ENCODE peak calls at places on chromosomes 11 and 22, in seven cellular contexts. K is cardiac muscle cell, D is osteocyte, P is vagina, V is HepG2, E is LNCaP clone FGC, I is neural crest cell. F is an unnamed sample.

GRCh38 chr11:116690623-116691022 is 82.2 kb downstream of the BUD13 start:
- DNase-seq in I (no peak), K (no peak), E (no peak), D (peak), P (no peak), V (no peak), F (no peak)

GRCh38 chr11:65506770-65507485 is 8.1 kb downstream of the MALAT1 start:
- DNase-seq in D (no peak), I (peak), P (no peak), V (no peak), K (peak), E (peak), F (no peak)

GRCh38 chr11:3196161-3197043 is 22.2 kb downstream of the MRGPRG start:
- DNase-seq in I (no peak), K (no peak), P (no peak), D (no peak), V (no peak), E (no peak), F (peak)

GRCh38 chr11:33945481-33946268 is 53.8 kb upstream of the LMO2 start:
- DNase-seq in E (no peak), K (peak), I (no peak), V (no peak), P (no peak), D (no peak), F (no peak)

GRCh38 chr11:109155291-109155690 is 266.7 kb upstream of the C11orf87 start:
- DNase-seq in V (no peak), E (no peak), P (no peak), D (no peak), I (no peak), K (no peak), F (no peak)

GRCh38 chr11:120192831-120193625 is 17.8 kb upstream of the OAF start:
- DNase-seq in V (peak), I (no peak), D (no peak), E (no peak), K (no peak), P (no peak), F (no peak)

GRCh38 chr22:33519140-33519973 is 400.9 kb downstream of the LARGE1 start:
- DNase-seq in V (peak), D (no peak), K (peak), E (peak), I (peak), P (no peak), F (no peak)

GRCh38 chr22:50141891-50142363 is 28.6 kb upstream of the PANX2 start:
- DNase-seq in E (peak), D (no peak), I (peak), P (no peak), K (peak), V (no peak), F (no peak)

GRCh38 chr11:6249822-6250555 is 9.6 kb upstream of the CCKBR start:
- DNase-seq in K (no peak), E (peak), V (no peak), D (no peak), P (no peak), I (no peak), F (no peak)

GRCh38 chr11:86499723-86500129 is 125.0 kb downstream of the CCDC81 start:
- DNase-seq in E (peak), K (no peak), P (no peak), V (peak), I (no peak), D (no peak), F (no peak)

GRCh38 chr11:131910491-131911387 is 540.3 kb downstream of the NTM start:
- DNase-seq in E (no peak), P (no peak), V (no peak), I (peak), K (peak), D (no peak), F (no peak)

GRCh38 chr11:76348348-76348747 is 32.6 kb downstream of the THAP12 start:
- DNase-seq in K (no peak), V (no peak), E (no peak), I (no peak), P (no peak), D (no peak), F (no peak)

GRCh38 chr11:128195057-128195751 is 392.2 kb downstream of the ETS1 start:
- DNase-seq in E (no peak), I (no peak), D (no peak), V (no peak), K (no peak), P (no peak), F (no peak)

GRCh38 chr11:121576531-121576930 is 123.8 kb upstream of the SORL1-AS1 start:
- DNase-seq in K (no peak), V (no peak), D (peak), E (no peak), I (no peak), P (no peak), F (no peak)

GRCh38 chr22:28813772-28814518 is 13.6 kb upstream of the XBP1 start:
- DNase-seq in P (no peak), K (no peak), V (peak), I (no peak), E (peak), D (no peak), F (no peak)

GRCh38 chr22:23836692-23837495 is 1.9 kb downstream of the DERL3 start:
- DNase-seq in V (no peak), K (no peak), D (no peak), E (no peak), P (no peak), I (no peak), F (no peak)

GRCh38 chr11:126704144-126704543 is 296.4 kb downstream of the KIRREL3 start:
- DNase-seq in K (no peak), E (no peak), V (no peak), P (no peak), I (no peak), D (no peak), F (no peak)

GRCh38 chr11:66142370-66143263 is 72.5 kb downstream of the PACS1 start:
- DNase-seq in V (peak), E (no peak), I (no peak), D (no peak), P (no peak), K (no peak), F (no peak)

GRCh38 chr22:32583074-32583677 is 108.6 kb downstream of the FBXO7 start:
- DNase-seq in I (no peak), V (no peak), P (no peak), E (no peak), K (no peak), D (no peak), F (no peak)

GRCh38 chr22:47129902-47130301 is 367.5 kb downstream of the TBC1D22A start:
- DNase-seq in P (no peak), I (no peak), E (peak), K (no peak), V (no peak), D (no peak), F (no peak)

GRCh38 chr22:40224702-40225101 is 47.0 kb downstream of the TNRC6B start:
- DNase-seq in E (no peak), K (no peak), D (no peak), I (no peak), P (no peak), V (no peak), F (no peak)

GRCh38 chr22:35674335-35674734 is 26.1 kb downstream of the APOL6 start:
- DNase-seq in D (no peak), V (no peak), I (no peak), E (no peak), P (no peak), K (no peak), F (no peak)

GRCh38 chr22:19963863-19964642 is 22.4 kb upstream of the TXNRD2 start:
- DNase-seq in D (no peak), V (no peak), P (no peak), I (no peak), E (no peak), K (no peak), F (no peak)

GRCh38 chr11:76742912-76743311 is 40.2 kb upstream of the TSKU start:
- DNase-seq in I (no peak), V (no peak), P (no peak), D (no peak), E (no peak), K (no peak), F (no peak)

GRCh38 chr22:30743257-30744020 is 48.8 kb downstream of the OSBP2 start:
- DNase-seq in P (no peak), I (no peak), E (no peak), K (no peak), D (no peak), V (no peak), F (no peak)

GRCh38 chr11:128718064-128718463 is 24.2 kb downstream of the FLI1 start:
- DNase-seq in V (no peak), K (no peak), D (no peak), E (no peak), I (no peak), P (no peak), F (no peak)

GRCh38 chr11:113505046-113505445 is 29.8 kb upstream of the DRD2 start:
- DNase-seq in K (no peak), P (peak), V (no peak), D (peak), I (no peak), E (no peak), F (no peak)

GRCh38 chr11:98434296-98434695 is 586.5 kb upstream of the CNTN5 start:
- DNase-seq in K (no peak), I (no peak), E (no peak), V (no peak), P (no peak), D (no peak), F (no peak)

GRCh38 chr11:75625970-75626691 is 42.7 kb downstream of the MAP6 start:
- DNase-seq in D (no peak), E (no peak), P (no peak), V (no peak), K (no peak), I (no peak), F (no peak)

GRCh38 chr11:92225563-92226308 is 1.1 kb downstream of the FAT3 start:
- DNase-seq in K (peak), I (peak), D (no peak), V (no peak), P (no peak), E (no peak), F (peak)

GRCh38 chr11:10728779-10729472 is 22.1 kb upstream of the CTR9 start:
- DNase-seq in V (no peak), K (peak), E (no peak), I (peak), D (no peak), P (no peak), F (no peak)

GRCh38 chr11:76814414-76814813 is 31.3 kb downstream of the TSKU start:
- DNase-seq in V (no peak), E (no peak), K (no peak), P (no peak), I (no peak), D (no peak), F (no peak)

GRCh38 chr22:27990879-27991278 is 71.8 kb upstream of the PITPNB start:
- DNase-seq in D (peak), P (no peak), V (peak), I (peak), K (peak), E (no peak), F (no peak)

GRCh38 chr22:41589260-41589600 is 410 bp downstream of the PMM1 start:
- DNase-seq in E (no peak), K (peak), D (no peak), P (no peak), V (no peak), I (no peak), F (no peak)

GRCh38 chr11:33630936-33631748 is 69.5 kb downstream of the C11orf91 start:
- DNase-seq in I (no peak), V (no peak), P (peak), D (peak), K (no peak), E (no peak), F (no peak)

GRCh38 chr11:103601230-103601846 is 435.1 kb upstream of the DDI1 start:
- DNase-seq in P (no peak), K (peak), V (peak), E (no peak), I (peak), D (no peak), F (no peak)

DNA sequence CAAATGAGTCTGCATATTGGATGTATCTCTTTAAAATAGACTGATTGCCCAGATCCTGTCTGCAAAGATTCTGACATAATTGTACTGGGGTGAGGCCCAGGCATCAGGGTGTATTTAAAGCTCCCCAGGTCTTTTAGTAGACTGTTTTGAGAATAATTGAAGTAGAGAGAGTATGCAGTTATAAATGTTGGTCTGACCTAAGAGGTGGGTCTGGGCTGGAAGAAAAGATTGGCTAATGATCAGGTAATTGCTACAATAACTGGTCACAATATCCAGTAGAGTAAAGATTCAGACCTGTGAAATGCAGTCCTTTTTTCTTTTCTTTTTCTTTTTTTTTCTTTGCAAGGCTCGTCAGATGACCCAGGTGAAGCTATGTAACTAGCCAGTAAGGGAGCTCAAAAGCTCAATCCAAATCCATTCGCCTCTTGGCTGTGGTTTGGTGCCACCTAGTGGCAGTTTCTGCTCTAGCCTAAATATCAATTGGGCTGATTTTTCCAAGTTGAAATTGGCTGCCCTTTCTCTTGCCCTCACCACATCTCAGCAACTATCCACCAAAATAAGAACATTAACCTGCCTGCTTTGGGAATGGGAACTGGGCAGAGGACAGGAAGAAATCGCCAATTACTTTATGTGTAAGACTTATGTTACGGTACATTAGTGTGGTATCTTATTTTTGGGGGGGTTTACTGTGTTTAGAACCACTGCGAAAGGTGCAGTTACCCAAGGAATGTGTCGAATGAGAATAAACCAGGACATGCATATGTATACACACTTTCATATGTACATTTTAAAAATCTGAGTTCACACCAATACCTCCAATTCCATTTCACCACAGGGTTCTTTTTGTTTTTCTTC is 45.9 kb downstream of the ZNF143 start:
- DNase-seq in I (peak), E (peak), D (peak), V (peak), K (peak), P (no peak), F (peak)
- TF ChIP-seq CTCF in I (peak), E (peak), D (peak), V (peak), K (peak), P (peak), F (peak)

GRCh38 chr11:125164422-125165110 is at the start of gene PKNOX2:
- DNase-seq in P (no peak), E (peak), V (peak), K (peak), I (peak), D (peak), F (peak)
- TF ChIP-seq CTCF in P (peak), E (peak), V (peak), K (peak), I (peak), D (peak), F (peak)

DNA sequence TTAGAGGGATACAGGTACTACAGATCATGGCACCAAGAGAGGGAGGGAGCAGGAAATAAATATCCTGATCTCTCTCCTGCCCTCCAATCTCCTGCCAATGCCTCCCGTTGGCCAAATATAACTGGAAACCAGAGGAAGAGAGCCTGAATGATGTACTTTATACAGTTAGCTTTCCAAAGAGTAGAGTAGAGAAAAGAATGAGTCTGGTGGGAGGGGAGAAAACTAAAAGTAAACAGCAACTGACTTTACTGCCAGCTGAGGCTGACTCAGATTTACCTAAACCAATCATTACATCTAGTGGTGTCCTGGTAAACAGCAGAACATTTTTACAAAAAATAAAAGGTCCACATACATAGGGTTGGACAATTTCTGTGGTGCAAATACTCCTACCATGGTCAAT is 5.1 kb downstream of the MPZL3 start:
- DNase-seq in I (no peak), V (peak), E (no peak), D (no peak), K (no peak), P (no peak), F (no peak)
- TF ChIP-seq CTCF in I (no peak), V (peak), E (no peak), D (no peak), K (no peak), P (no peak), F (no peak)

DNA sequence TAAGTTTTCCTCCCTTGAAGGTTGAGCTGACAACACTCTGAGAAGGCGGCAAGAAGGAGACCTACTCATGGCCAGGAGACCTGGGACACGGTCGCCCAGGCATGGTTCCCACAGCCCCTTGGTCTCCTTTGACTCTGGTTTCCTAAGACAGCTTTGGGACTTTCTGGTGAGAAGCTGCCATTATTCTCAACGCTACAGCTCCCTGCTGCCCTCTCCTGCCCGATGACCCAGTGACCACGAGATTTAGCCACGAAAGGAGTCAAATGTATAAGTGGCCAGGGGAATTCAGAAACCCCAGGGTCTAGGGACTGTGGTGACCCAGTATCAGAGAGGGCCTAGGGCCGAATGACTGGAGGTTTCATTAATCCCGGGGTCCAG is 696 bp upstream of the SDF2L1 start:
- DNase-seq in I (peak), P (no peak), V (peak), E (peak), K (peak), D (no peak), F (no peak)
- TF ChIP-seq CTCF in I (peak), P (peak), V (peak), E (peak), K (peak), D (peak), F (peak)

F was measured in type B pancreatic cell.